ENCODE peak calls at places on chromosomes 13 and 19, in seven cellular contexts. One of them, this sample, is unnamed.

GRCh38 chr13:51645154-51645650 is 60.9 kb downstream of the WDFY2 start:
- DNase-seq in GM06990: peak
- DNase-seq in heart right ventricle: no peak
- DNase-seq in esophagus squamous epithelium: no peak
- DNase-seq in tibial nerve: no peak
- DNase-seq in epithelial cell of proximal tubule: no peak
- DNase-seq in right atrium auricular region: no peak
- DNase-seq in this sample: no peak

GRCh38 chr13:45219123-45219891 is 18.5 kb upstream of the KCTD4 start:
- DNase-seq in GM06990: no peak
- DNase-seq in heart right ventricle: no peak
- DNase-seq in esophagus squamous epithelium: no peak
- DNase-seq in tibial nerve: no peak
- DNase-seq in epithelial cell of proximal tubule: no peak
- DNase-seq in right atrium auricular region: no peak
- DNase-seq in this sample: no peak

GRCh38 chr19:54696117-54696548 is 28.1 kb upstream of the KIR3DL3 start:
- DNase-seq in GM06990: no peak
- DNase-seq in heart right ventricle: no peak
- DNase-seq in esophagus squamous epithelium: no peak
- DNase-seq in tibial nerve: no peak
- DNase-seq in epithelial cell of proximal tubule: no peak
- DNase-seq in right atrium auricular region: no peak
- DNase-seq in this sample: no peak

GRCh38 chr13:113781571-113781970 is 22.5 kb downstream of the TMEM255B start:
- DNase-seq in GM06990: no peak
- DNase-seq in heart right ventricle: no peak
- DNase-seq in esophagus squamous epithelium: no peak
- DNase-seq in tibial nerve: no peak
- DNase-seq in epithelial cell of proximal tubule: no peak
- DNase-seq in right atrium auricular region: no peak
- DNase-seq in this sample: no peak

GRCh38 chr19:22784051-22784450 is at the start of gene ZNF99:
- DNase-seq in GM06990: no peak
- DNase-seq in heart right ventricle: peak
- DNase-seq in esophagus squamous epithelium: no peak
- DNase-seq in tibial nerve: peak
- DNase-seq in epithelial cell of proximal tubule: no peak
- DNase-seq in right atrium auricular region: peak
- DNase-seq in this sample: no peak

GRCh38 chr19:19540707-19541515 is 2.8 kb downstream of the CILP2 start:
- DNase-seq in GM06990: peak
- DNase-seq in heart right ventricle: no peak
- DNase-seq in esophagus squamous epithelium: no peak
- DNase-seq in tibial nerve: no peak
- DNase-seq in epithelial cell of proximal tubule: no peak
- DNase-seq in right atrium auricular region: no peak
- DNase-seq in this sample: no peak

GRCh38 chr13:100667894-100668293 is 6.7 kb downstream of the TMTC4 start:
- DNase-seq in GM06990: no peak
- DNase-seq in heart right ventricle: no peak
- DNase-seq in esophagus squamous epithelium: no peak
- DNase-seq in tibial nerve: no peak
- DNase-seq in epithelial cell of proximal tubule: no peak
- DNase-seq in right atrium auricular region: no peak
- DNase-seq in this sample: no peak

GRCh38 chr19:31338069-31338767 is 11.0 kb downstream of the TSHZ3 start:
- DNase-seq in GM06990: no peak
- DNase-seq in heart right ventricle: peak
- DNase-seq in esophagus squamous epithelium: no peak
- DNase-seq in tibial nerve: no peak
- DNase-seq in epithelial cell of proximal tubule: no peak
- DNase-seq in right atrium auricular region: peak
- DNase-seq in this sample: peak

GRCh38 chr13:98284677-98285076 is 107.6 kb upstream of the RNF113B start:
- DNase-seq in GM06990: no peak
- DNase-seq in heart right ventricle: no peak
- DNase-seq in esophagus squamous epithelium: no peak
- DNase-seq in tibial nerve: no peak
- DNase-seq in epithelial cell of proximal tubule: no peak
- DNase-seq in right atrium auricular region: no peak
- DNase-seq in this sample: no peak

GRCh38 chr19:40798997-40799557 is at the start of gene EGLN2:
- DNase-seq in GM06990: no peak
- DNase-seq in heart right ventricle: no peak
- DNase-seq in esophagus squamous epithelium: no peak
- DNase-seq in tibial nerve: no peak
- DNase-seq in epithelial cell of proximal tubule: no peak
- DNase-seq in right atrium auricular region: no peak
- DNase-seq in this sample: no peak

GRCh38 chr13:75384881-75385707 is 96.9 kb downstream of the TBC1D4 start:
- DNase-seq in GM06990: no peak
- DNase-seq in heart right ventricle: no peak
- DNase-seq in esophagus squamous epithelium: no peak
- DNase-seq in tibial nerve: no peak
- DNase-seq in epithelial cell of proximal tubule: no peak
- DNase-seq in right atrium auricular region: no peak
- DNase-seq in this sample: no peak

GRCh38 chr19:38015216-38015615 is 108.2 kb downstream of the SIPA1L3 start:
- DNase-seq in GM06990: no peak
- DNase-seq in heart right ventricle: no peak
- DNase-seq in esophagus squamous epithelium: no peak
- DNase-seq in tibial nerve: no peak
- DNase-seq in epithelial cell of proximal tubule: no peak
- DNase-seq in right atrium auricular region: no peak
- DNase-seq in this sample: no peak

GRCh38 chr19:38619361-38620174 is 580 bp downstream of the EIF3K start:
- DNase-seq in GM06990: no peak
- DNase-seq in heart right ventricle: no peak
- DNase-seq in esophagus squamous epithelium: no peak
- DNase-seq in tibial nerve: no peak
- DNase-seq in epithelial cell of proximal tubule: no peak
- DNase-seq in right atrium auricular region: no peak
- DNase-seq in this sample: no peak

GRCh38 chr13:65330691-65331090 is 1899.4 kb downstream of the PCDH9 start:
- DNase-seq in GM06990: no peak
- DNase-seq in heart right ventricle: no peak
- DNase-seq in esophagus squamous epithelium: no peak
- DNase-seq in tibial nerve: no peak
- DNase-seq in epithelial cell of proximal tubule: no peak
- DNase-seq in right atrium auricular region: no peak
- DNase-seq in this sample: no peak

GRCh38 chr19:33948651-33949335 is 152.1 kb downstream of the KCTD15 start:
- DNase-seq in GM06990: no peak
- DNase-seq in heart right ventricle: no peak
- DNase-seq in esophagus squamous epithelium: no peak
- DNase-seq in tibial nerve: no peak
- DNase-seq in epithelial cell of proximal tubule: no peak
- DNase-seq in right atrium auricular region: peak
- DNase-seq in this sample: no peak

GRCh38 chr13:29511439-29511814 is 84.1 kb downstream of the SLC7A1 start:
- DNase-seq in GM06990: no peak
- DNase-seq in heart right ventricle: no peak
- DNase-seq in esophagus squamous epithelium: no peak
- DNase-seq in tibial nerve: no peak
- DNase-seq in epithelial cell of proximal tubule: no peak
- DNase-seq in right atrium auricular region: no peak
- DNase-seq in this sample: no peak

GRCh38 chr19:45973564-45974338 is at the start of gene NOVA2:
- DNase-seq in GM06990: peak
- DNase-seq in heart right ventricle: peak
- DNase-seq in esophagus squamous epithelium: no peak
- DNase-seq in tibial nerve: no peak
- DNase-seq in epithelial cell of proximal tubule: no peak
- DNase-seq in right atrium auricular region: peak
- DNase-seq in this sample: peak

GRCh38 chr19:10510301-10510802 is 6.9 kb downstream of the S1PR5 start:
- DNase-seq in GM06990: no peak
- DNase-seq in heart right ventricle: no peak
- DNase-seq in esophagus squamous epithelium: no peak
- DNase-seq in tibial nerve: no peak
- DNase-seq in epithelial cell of proximal tubule: no peak
- DNase-seq in right atrium auricular region: no peak
- DNase-seq in this sample: peak

GRCh38 chr13:111373486-111373885 is 53.0 kb downstream of the TEX29 start:
- DNase-seq in GM06990: no peak
- DNase-seq in heart right ventricle: no peak
- DNase-seq in esophagus squamous epithelium: no peak
- DNase-seq in tibial nerve: no peak
- DNase-seq in epithelial cell of proximal tubule: no peak
- DNase-seq in right atrium auricular region: no peak
- DNase-seq in this sample: no peak

GRCh38 chr19:55080121-55080914 is 4.6 kb downstream of the EPS8L1 start:
- DNase-seq in GM06990: peak
- DNase-seq in heart right ventricle: peak
- DNase-seq in esophagus squamous epithelium: no peak
- DNase-seq in tibial nerve: no peak
- DNase-seq in epithelial cell of proximal tubule: no peak
- DNase-seq in right atrium auricular region: no peak
- DNase-seq in this sample: peak

GRCh38 chr19:58228584-58229254 is at the start of gene ZNF544:
- DNase-seq in GM06990: peak
- DNase-seq in heart right ventricle: peak
- DNase-seq in esophagus squamous epithelium: no peak
- DNase-seq in tibial nerve: no peak
- DNase-seq in epithelial cell of proximal tubule: no peak
- DNase-seq in right atrium auricular region: peak
- DNase-seq in this sample: peak

GRCh38 chr19:58227964-58228583 is 640 bp upstream of the ZNF544 start:
- DNase-seq in GM06990: no peak
- DNase-seq in heart right ventricle: no peak
- DNase-seq in esophagus squamous epithelium: no peak
- DNase-seq in tibial nerve: no peak
- DNase-seq in epithelial cell of proximal tubule: no peak
- DNase-seq in right atrium auricular region: no peak
- DNase-seq in this sample: no peak

DNA sequence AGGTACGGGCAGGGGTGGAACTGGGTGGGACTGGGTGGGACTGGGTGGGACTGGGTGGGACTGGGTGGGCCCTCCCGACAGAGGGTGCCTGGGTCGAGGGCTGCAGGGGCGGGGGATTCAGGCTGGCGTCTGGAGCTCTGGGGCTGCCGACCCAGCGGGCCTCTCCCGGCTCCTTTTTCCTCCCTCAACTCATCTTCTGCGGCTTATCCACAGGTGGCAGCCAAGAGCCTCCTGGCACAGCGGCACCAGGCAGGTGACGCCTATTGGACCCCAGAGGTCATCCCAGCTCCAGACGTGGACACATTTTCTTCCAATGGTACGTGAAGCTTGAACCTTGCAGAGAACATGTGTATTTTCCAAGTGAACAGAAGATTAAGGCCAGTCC is 533 bp downstream of the ZNF544 start:
- DNase-seq in GM06990: no peak
- DNase-seq in heart right ventricle: no peak
- DNase-seq in esophagus squamous epithelium: no peak
- DNase-seq in tibial nerve: no peak
- DNase-seq in epithelial cell of proximal tubule: no peak
- DNase-seq in right atrium auricular region: no peak
- DNase-seq in this sample: no peak
- TF ChIP-seq CTCF in GM06990: peak
- TF ChIP-seq CTCF in heart right ventricle: peak
- TF ChIP-seq CTCF in esophagus squamous epithelium: no peak
- TF ChIP-seq CTCF in tibial nerve: no peak
- TF ChIP-seq CTCF in epithelial cell of proximal tubule: peak
- TF ChIP-seq CTCF in right atrium auricular region: no peak
- TF ChIP-seq CTCF in this sample: no peak

DNA sequence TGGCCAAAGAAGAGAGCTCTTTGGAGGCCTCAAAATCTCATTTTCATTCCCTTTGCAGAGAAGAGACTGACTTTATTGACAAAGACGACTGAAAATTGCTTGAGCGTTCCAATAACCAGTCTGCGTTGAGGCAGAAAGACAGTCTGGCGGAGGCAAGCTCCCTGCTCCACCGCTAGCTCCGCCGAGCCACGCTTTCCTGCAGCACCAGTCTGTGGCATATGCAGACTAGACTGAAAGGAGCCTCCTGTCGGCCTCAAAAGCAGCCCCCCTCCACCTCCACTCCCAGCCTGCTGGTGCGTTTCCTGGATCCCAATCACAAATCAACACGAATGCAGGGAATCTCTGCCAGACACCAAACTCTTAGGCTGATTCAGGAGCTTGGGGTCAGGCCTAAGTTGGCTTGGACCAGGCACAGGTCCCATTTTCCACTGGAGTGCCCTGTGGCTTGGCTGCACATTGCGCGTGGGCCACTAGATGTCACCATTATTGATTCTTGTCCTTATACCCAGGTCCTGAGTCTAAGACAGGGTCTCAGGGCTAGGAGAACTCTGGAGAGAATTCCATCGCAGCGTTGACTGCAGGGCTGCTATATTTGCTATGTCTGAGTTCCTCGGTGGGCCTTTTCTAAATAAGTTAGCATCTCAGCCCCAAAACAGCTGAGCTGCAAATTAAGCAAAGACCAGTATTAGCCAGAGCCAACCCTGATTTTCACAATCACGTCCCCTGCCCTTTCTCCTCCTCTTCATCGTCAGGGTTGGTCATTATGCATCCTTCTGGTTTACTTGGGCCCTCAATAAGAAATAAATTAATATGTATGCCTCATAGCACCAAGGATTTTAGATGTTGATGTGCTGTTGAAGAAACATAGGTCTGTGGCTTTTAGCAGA is 5.2 kb upstream of the ZNF507 start:
- DNase-seq in GM06990: no peak
- DNase-seq in heart right ventricle: peak
- DNase-seq in esophagus squamous epithelium: no peak
- DNase-seq in tibial nerve: peak
- DNase-seq in epithelial cell of proximal tubule: no peak
- DNase-seq in right atrium auricular region: peak
- DNase-seq in this sample: peak
- TF ChIP-seq CTCF in GM06990: peak
- TF ChIP-seq CTCF in heart right ventricle: peak
- TF ChIP-seq CTCF in esophagus squamous epithelium: peak
- TF ChIP-seq CTCF in tibial nerve: peak
- TF ChIP-seq CTCF in epithelial cell of proximal tubule: peak
- TF ChIP-seq CTCF in right atrium auricular region: peak
- TF ChIP-seq CTCF in this sample: peak

GRCh38 chr13:60617863-60618733 is 221.1 kb downstream of the TDRD3 start:
- DNase-seq in GM06990: no peak
- DNase-seq in heart right ventricle: no peak
- DNase-seq in esophagus squamous epithelium: no peak
- DNase-seq in tibial nerve: no peak
- DNase-seq in epithelial cell of proximal tubule: no peak
- DNase-seq in right atrium auricular region: no peak
- DNase-seq in this sample: no peak
- TF ChIP-seq CTCF in GM06990: no peak
- TF ChIP-seq CTCF in heart right ventricle: peak
- TF ChIP-seq CTCF in esophagus squamous epithelium: peak
- TF ChIP-seq CTCF in tibial nerve: peak
- TF ChIP-seq CTCF in epithelial cell of proximal tubule: peak
- TF ChIP-seq CTCF in right atrium auricular region: peak
- TF ChIP-seq CTCF in this sample: peak

DNA sequence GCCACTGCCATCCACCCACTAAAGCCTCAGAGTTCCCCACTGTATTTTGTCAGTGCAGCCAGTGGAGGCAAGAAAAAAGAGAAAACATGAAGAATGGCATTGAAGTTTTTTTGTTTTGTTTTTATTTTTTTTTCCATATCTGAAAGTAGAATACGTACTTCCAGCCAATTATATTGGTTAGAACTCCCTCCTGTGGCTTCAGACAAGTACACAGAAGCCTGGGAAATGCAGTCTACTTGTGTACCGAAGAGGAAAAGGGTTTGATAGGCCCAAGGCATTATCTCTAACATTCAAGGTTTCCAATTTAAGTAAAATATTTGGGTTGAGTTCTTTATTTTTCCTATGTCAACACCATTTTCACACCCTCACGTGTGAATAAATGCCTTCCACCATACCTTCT is 696.2 kb upstream of the GPC6 start:
- DNase-seq in GM06990: no peak
- DNase-seq in heart right ventricle: no peak
- DNase-seq in esophagus squamous epithelium: no peak
- DNase-seq in tibial nerve: no peak
- DNase-seq in epithelial cell of proximal tubule: no peak
- DNase-seq in right atrium auricular region: no peak
- DNase-seq in this sample: no peak
- TF ChIP-seq CTCF in GM06990: no peak
- TF ChIP-seq CTCF in heart right ventricle: no peak
- TF ChIP-seq CTCF in esophagus squamous epithelium: no peak
- TF ChIP-seq CTCF in tibial nerve: no peak
- TF ChIP-seq CTCF in epithelial cell of proximal tubule: no peak
- TF ChIP-seq CTCF in right atrium auricular region: no peak
- TF ChIP-seq CTCF in this sample: no peak

This sample was measured in neural crest cell.